ENCODE peak calls at places on chromosomes 3 and 15, in six cellular contexts. Y, Z, X, A, N and K are unnamed samples.

GRCh38 chr15:69743091-69743490 is 290.5 kb downstream of the RPLP1 start:
- DNase-seq in Z (no peak), X (no peak), A (no peak), Y (no peak), N (no peak), K (no peak)

GRCh38 chr3:120420855-120421570 is 29.8 kb downstream of the FSTL1 start:
- DNase-seq in N (no peak), X (no peak), A (no peak), Y (peak), Z (no peak), K (peak)

GRCh38 chr3:10360478-10360877 is 39.6 kb upstream of the SEC13 start:
- DNase-seq in N (no peak), A (no peak), X (no peak), Y (no peak), Z (no peak), K (no peak)

GRCh38 chr15:31214158-31214863 is 112.3 kb upstream of the KLF13 start:
- DNase-seq in Z (no peak), N (no peak), A (no peak), Y (no peak), X (no peak), K (no peak)

GRCh38 chr3:141930801-141931200 is 54.4 kb downstream of the ATP1B3 start:
- DNase-seq in X (no peak), A (no peak), Y (no peak), N (no peak), Z (no peak), K (no peak)

GRCh38 chr3:4825572-4826236 is 153.5 kb upstream of the BHLHE40 start:
- DNase-seq in Y (no peak), Z (no peak), X (no peak), N (no peak), A (no peak), K (no peak)

GRCh38 chr15:37095197-37095992 is 5.0 kb downstream of the MEIS2 start:
- DNase-seq in A (no peak), Z (no peak), X (peak), N (no peak), Y (no peak), K (no peak)

GRCh38 chr3:6779140-6779539 is 81.8 kb upstream of the GRM7 start:
- DNase-seq in Y (no peak), Z (no peak), X (no peak), N (no peak), A (no peak), K (no peak)

GRCh38 chr3:4504340-4505261 is 11.5 kb downstream of the ITPR1 start:
- DNase-seq in X (no peak), A (no peak), N (peak), Z (no peak), Y (no peak), K (peak)

GRCh38 chr3:177905173-177905894 is 630.9 kb upstream of the KCNMB2 start:
- DNase-seq in Z (no peak), A (no peak), Y (no peak), X (no peak), N (peak), K (no peak)

GRCh38 chr3:67863869-67864268 is 209.5 kb upstream of the SUCLG2 start:
- DNase-seq in Z (no peak), N (peak), Y (no peak), X (peak), A (no peak), K (peak)

GRCh38 chr3:187183210-187183862 is 13.9 kb upstream of the RTP1 start:
- DNase-seq in X (no peak), A (no peak), Z (no peak), N (no peak), Y (no peak), K (peak)

GRCh38 chr3:45182915-45183881 is 37.0 kb upstream of the CDCP1 start:
- DNase-seq in X (no peak), Y (no peak), Z (no peak), N (peak), A (no peak), K (peak)